ENCODE peak calls at places on chromosomes 3 and 15, in four cellular contexts. One of them, this sample, is unnamed.

GRCh38 chr3:174862101-174862500 is 3.0 kb downstream of the NAALADL2 start:
- DNase-seq in choroid plexus epithelial cell: peak; percentile 41
- DNase-seq in CD8-positive, alpha-beta memory T cell: no peak
- DNase-seq in OCI-LY7: no peak
- DNase-seq in this sample: no peak

GRCh38 chr3:138180375-138181029 is 5.8 kb upstream of the DBR1 start:
- DNase-seq in OCI-LY7: peak; percentile 59
- DNase-seq in CD8-positive, alpha-beta memory T cell: peak; percentile 54
- DNase-seq in choroid plexus epithelial cell: peak; percentile 82
- DNase-seq in this sample: peak; percentile 54

GRCh38 chr15:53558384-53558783 is 201.1 kb downstream of the WDR72 start:
- DNase-seq in OCI-LY7: no peak
- DNase-seq in CD8-positive, alpha-beta memory T cell: no peak
- DNase-seq in choroid plexus epithelial cell: no peak
- DNase-seq in this sample: no peak

GRCh38 chr15:54481819-54482218 is 503.6 kb downstream of the UNC13C start:
- DNase-seq in OCI-LY7: no peak
- DNase-seq in choroid plexus epithelial cell: no peak
- DNase-seq in CD8-positive, alpha-beta memory T cell: no peak
- DNase-seq in this sample: no peak

GRCh38 chr3:131705558-131706051 is 202.8 kb upstream of the MRPL3 start:
- DNase-seq in CD8-positive, alpha-beta memory T cell: no peak
- DNase-seq in OCI-LY7: no peak
- DNase-seq in choroid plexus epithelial cell: peak; percentile 7
- DNase-seq in this sample: no peak

GRCh38 chr3:71372369-71372768 is 211.2 kb downstream of the FOXP1 start:
- DNase-seq in OCI-LY7: no peak
- DNase-seq in choroid plexus epithelial cell: no peak
- DNase-seq in CD8-positive, alpha-beta memory T cell: no peak
- DNase-seq in this sample: no peak

GRCh38 chr3:89268059-89268458 is 160.6 kb downstream of the EPHA3 start:
- DNase-seq in CD8-positive, alpha-beta memory T cell: no peak
- DNase-seq in OCI-LY7: no peak
- DNase-seq in choroid plexus epithelial cell: no peak
- DNase-seq in this sample: no peak

GRCh38 chr15:71232411-71232810 is 117.1 kb downstream of the THSD4 start:
- DNase-seq in CD8-positive, alpha-beta memory T cell: no peak
- DNase-seq in OCI-LY7: no peak
- DNase-seq in choroid plexus epithelial cell: no peak
- DNase-seq in this sample: no peak

GRCh38 chr3:85360742-85361387 is 402.1 kb downstream of the CADM2 start:
- DNase-seq in CD8-positive, alpha-beta memory T cell: no peak
- DNase-seq in OCI-LY7: peak; percentile 13
- DNase-seq in choroid plexus epithelial cell: peak; percentile 77
- DNase-seq in this sample: peak; percentile 45

GRCh38 chr15:76363251-76363650 is 26.7 kb downstream of the ISL2 start:
- DNase-seq in OCI-LY7: no peak
- DNase-seq in choroid plexus epithelial cell: no peak
- DNase-seq in CD8-positive, alpha-beta memory T cell: no peak
- DNase-seq in this sample: no peak

GRCh38 chr3:134761213-134761612 is 33.8 kb upstream of the EPHB1 start:
- DNase-seq in OCI-LY7: no peak
- DNase-seq in CD8-positive, alpha-beta memory T cell: no peak
- DNase-seq in choroid plexus epithelial cell: no peak
- DNase-seq in this sample: no peak

GRCh38 chr3:38347421-38348200 is 1.0 kb downstream of the XYLB start:
- DNase-seq in choroid plexus epithelial cell: no peak
- DNase-seq in OCI-LY7: no peak
- DNase-seq in CD8-positive, alpha-beta memory T cell: no peak
- DNase-seq in this sample: no peak
- H3K4me3 ChIP-seq in choroid plexus epithelial cell: peak overlapping the region; percentile 96
- H3K4me3 ChIP-seq in OCI-LY7: peak overlapping the region; percentile 70
- H3K4me3 ChIP-seq in CD8-positive, alpha-beta memory T cell: peak overlapping the region; percentile 15
- H3K4me3 ChIP-seq in this sample: peak overlapping the region; percentile 74

GRCh38 chr3:39404943-39405686 is 1.4 kb upstream of the RPSA start:
- DNase-seq in CD8-positive, alpha-beta memory T cell: no peak
- DNase-seq in OCI-LY7: no peak
- DNase-seq in choroid plexus epithelial cell: no peak
- DNase-seq in this sample: no peak
- H3K4me3 ChIP-seq in CD8-positive, alpha-beta memory T cell: no peak overlapping the region
- H3K4me3 ChIP-seq in OCI-LY7: no peak overlapping the region
- H3K4me3 ChIP-seq in choroid plexus epithelial cell: no peak overlapping the region
- H3K4me3 ChIP-seq in this sample: peak overlapping the region; percentile 79

GRCh38 chr3:10396931-10397330 is 76.0 kb upstream of the SEC13 start:
- DNase-seq in CD8-positive, alpha-beta memory T cell: no peak
- DNase-seq in OCI-LY7: no peak
- DNase-seq in choroid plexus epithelial cell: no peak
- DNase-seq in this sample: no peak
- H3K4me3 ChIP-seq in CD8-positive, alpha-beta memory T cell: no peak overlapping the region
- H3K4me3 ChIP-seq in OCI-LY7: peak overlapping the region; percentile 43
- H3K4me3 ChIP-seq in choroid plexus epithelial cell: no peak overlapping the region
- H3K4me3 ChIP-seq in this sample: no peak overlapping the region

DNA sequence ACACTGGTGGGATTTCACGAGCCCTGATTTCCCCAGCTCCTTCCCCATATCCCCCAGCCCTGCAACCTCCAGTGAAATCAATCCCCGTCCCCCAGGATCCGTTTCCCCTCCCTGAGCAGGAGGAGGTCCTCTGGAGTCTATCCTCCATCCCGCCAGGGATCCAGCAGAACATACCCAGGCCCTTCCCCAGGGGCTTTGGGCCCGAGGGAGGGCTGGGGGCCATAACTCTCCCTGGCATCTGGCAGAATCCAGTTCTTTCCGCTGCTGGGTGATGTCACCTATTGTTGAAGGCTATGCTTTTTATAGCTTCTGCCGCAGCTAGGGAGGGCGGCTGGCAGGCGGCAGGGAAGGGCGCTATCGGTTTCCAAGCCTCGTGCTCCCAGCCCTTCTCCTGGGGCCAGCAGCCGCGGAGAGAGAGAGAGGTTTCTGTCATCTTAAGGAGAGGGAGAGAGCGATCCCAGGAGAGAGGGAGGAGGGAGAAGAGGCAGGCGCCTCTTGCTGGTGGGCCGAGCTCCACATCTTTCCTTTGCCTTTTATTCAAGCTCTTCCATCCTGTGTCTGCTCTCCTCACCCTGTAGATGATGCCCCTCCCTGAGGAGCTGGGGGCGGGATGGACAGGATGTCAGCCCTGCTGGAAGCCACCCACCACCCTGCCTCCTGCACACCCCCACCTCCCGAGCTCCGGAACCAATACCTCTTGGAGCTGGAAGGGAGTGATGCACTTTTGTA is 120.1 kb downstream of the ANP32A start:
- DNase-seq in choroid plexus epithelial cell: peak; percentile 66
- DNase-seq in OCI-LY7: no peak
- DNase-seq in CD8-positive, alpha-beta memory T cell: no peak
- DNase-seq in this sample: no peak
- H3K4me3 ChIP-seq in choroid plexus epithelial cell: no peak overlapping the region
- H3K4me3 ChIP-seq in OCI-LY7: no peak overlapping the region
- H3K4me3 ChIP-seq in CD8-positive, alpha-beta memory T cell: no peak overlapping the region
- H3K4me3 ChIP-seq in this sample: no peak overlapping the region

GRCh38 chr3:13416002-13416793 is 3.9 kb downstream of the NUP210 start:
- DNase-seq in CD8-positive, alpha-beta memory T cell: no peak
- DNase-seq in choroid plexus epithelial cell: no peak
- DNase-seq in OCI-LY7: peak; percentile 45
- DNase-seq in this sample: no peak

GRCh38 chr3:13411186-13411860 is 8.8 kb downstream of the NUP210 start:
- DNase-seq in choroid plexus epithelial cell: no peak
- DNase-seq in OCI-LY7: no peak
- DNase-seq in CD8-positive, alpha-beta memory T cell: no peak
- DNase-seq in this sample: no peak

GRCh38 chr3:13408890-13409289 is 11.2 kb downstream of the NUP210 start:
- DNase-seq in CD8-positive, alpha-beta memory T cell: peak; percentile 19
- DNase-seq in OCI-LY7: no peak
- DNase-seq in choroid plexus epithelial cell: no peak
- DNase-seq in this sample: no peak

GRCh38 chr3:13415236-13416001 is 4.7 kb downstream of the NUP210 start:
- DNase-seq in CD8-positive, alpha-beta memory T cell: no peak
- DNase-seq in choroid plexus epithelial cell: no peak
- DNase-seq in OCI-LY7: peak; percentile 31
- DNase-seq in this sample: no peak

GRCh38 chr3:13414040-13414729 is 5.9 kb downstream of the NUP210 start:
- DNase-seq in CD8-positive, alpha-beta memory T cell: peak; percentile 86
- DNase-seq in choroid plexus epithelial cell: no peak
- DNase-seq in OCI-LY7: peak; percentile 90
- DNase-seq in this sample: peak; percentile 66
- H3K4me3 ChIP-seq in CD8-positive, alpha-beta memory T cell: peak overlapping the region; percentile 55
- H3K4me3 ChIP-seq in choroid plexus epithelial cell: no peak overlapping the region
- H3K4me3 ChIP-seq in OCI-LY7: peak overlapping the region; percentile 98
- H3K4me3 ChIP-seq in this sample: peak overlapping the region; percentile 48

DNA sequence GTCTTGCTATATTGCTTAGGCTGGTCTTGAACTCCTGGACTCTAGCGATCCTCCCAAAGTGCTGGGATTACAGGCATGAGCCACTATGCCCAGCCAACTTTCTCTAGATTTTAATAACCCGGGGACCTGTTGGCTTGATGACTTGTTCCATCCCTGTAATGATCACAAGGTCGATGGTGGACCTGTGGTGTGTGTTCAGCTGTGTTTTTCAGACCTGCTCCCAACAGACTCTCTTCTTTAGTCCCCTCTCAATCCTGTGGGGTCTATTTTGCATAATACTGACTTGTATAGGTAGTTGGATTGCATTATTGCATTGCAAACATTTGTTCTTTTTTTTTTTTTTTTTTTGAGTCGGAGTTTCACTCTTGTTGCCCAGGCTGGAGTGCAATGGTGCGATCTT is 1.9 kb downstream of the MAP2K1 start:
- DNase-seq in choroid plexus epithelial cell: no peak
- DNase-seq in CD8-positive, alpha-beta memory T cell: no peak
- DNase-seq in OCI-LY7: peak; percentile 39
- DNase-seq in this sample: no peak
- H3K4me3 ChIP-seq in choroid plexus epithelial cell: no peak overlapping the region
- H3K4me3 ChIP-seq in CD8-positive, alpha-beta memory T cell: no peak overlapping the region
- H3K4me3 ChIP-seq in OCI-LY7: peak overlapping the region; percentile 83
- H3K4me3 ChIP-seq in this sample: no peak overlapping the region

GRCh38 chr3:1446531-1446930 is 353.7 kb downstream of the CNTN6 start:
- DNase-seq in OCI-LY7: no peak
- DNase-seq in choroid plexus epithelial cell: no peak
- DNase-seq in CD8-positive, alpha-beta memory T cell: no peak
- DNase-seq in this sample: no peak

GRCh38 chr3:1444196-1444595 is 351.4 kb downstream of the CNTN6 start:
- DNase-seq in OCI-LY7: no peak
- DNase-seq in choroid plexus epithelial cell: no peak
- DNase-seq in CD8-positive, alpha-beta memory T cell: no peak
- DNase-seq in this sample: no peak

DNA sequence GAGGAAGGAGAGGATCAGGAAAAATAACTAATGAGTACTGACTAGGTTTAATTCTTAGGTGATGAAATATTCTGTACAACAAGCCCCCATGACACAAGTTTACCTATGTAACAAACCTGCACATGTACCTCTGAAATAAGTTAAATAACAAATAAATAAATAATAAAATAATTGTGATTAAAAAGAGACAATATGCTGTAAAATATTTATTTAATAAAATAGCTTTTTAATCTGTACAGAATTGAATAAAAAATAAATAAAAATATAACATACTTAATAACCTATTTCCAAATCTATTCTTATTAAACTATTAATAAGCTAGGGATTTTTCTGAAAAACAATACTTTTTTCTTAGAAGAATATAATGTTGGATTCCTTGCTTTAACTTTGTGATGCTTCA is 355.6 kb downstream of the CNTN6 start:
- DNase-seq in choroid plexus epithelial cell: no peak
- DNase-seq in CD8-positive, alpha-beta memory T cell: no peak
- DNase-seq in OCI-LY7: no peak
- DNase-seq in this sample: no peak
- H3K4me3 ChIP-seq in choroid plexus epithelial cell: no peak overlapping the region
- H3K4me3 ChIP-seq in CD8-positive, alpha-beta memory T cell: no peak overlapping the region
- H3K4me3 ChIP-seq in OCI-LY7: no peak overlapping the region
- H3K4me3 ChIP-seq in this sample: no peak overlapping the region

GRCh38 chr15:48592221-48592731 is 53.2 kb downstream of the FBN1 start:
- DNase-seq in OCI-LY7: no peak
- DNase-seq in choroid plexus epithelial cell: peak; percentile 99
- DNase-seq in CD8-positive, alpha-beta memory T cell: no peak
- DNase-seq in this sample: peak; percentile 63

GRCh38 chr15:48596841-48597240 is 48.7 kb downstream of the FBN1 start:
- DNase-seq in choroid plexus epithelial cell: no peak
- DNase-seq in CD8-positive, alpha-beta memory T cell: no peak
- DNase-seq in OCI-LY7: no peak
- DNase-seq in this sample: no peak

GRCh38 chr15:48592929-48593328 is 52.6 kb downstream of the FBN1 start:
- DNase-seq in CD8-positive, alpha-beta memory T cell: no peak
- DNase-seq in OCI-LY7: no peak
- DNase-seq in choroid plexus epithelial cell: no peak
- DNase-seq in this sample: no peak

GRCh38 chr15:48595988-48596387 is 49.5 kb downstream of the FBN1 start:
- DNase-seq in choroid plexus epithelial cell: no peak
- DNase-seq in OCI-LY7: no peak
- DNase-seq in CD8-positive, alpha-beta memory T cell: no peak
- DNase-seq in this sample: no peak

GRCh38 chr15:48596415-48596814 is 49.1 kb downstream of the FBN1 start:
- DNase-seq in OCI-LY7: no peak
- DNase-seq in CD8-positive, alpha-beta memory T cell: no peak
- DNase-seq in choroid plexus epithelial cell: no peak
- DNase-seq in this sample: no peak
- H3K4me3 ChIP-seq in OCI-LY7: no peak overlapping the region
- H3K4me3 ChIP-seq in CD8-positive, alpha-beta memory T cell: no peak overlapping the region
- H3K4me3 ChIP-seq in choroid plexus epithelial cell: no peak overlapping the region
- H3K4me3 ChIP-seq in this sample: no peak overlapping the region

GRCh38 chr3:197547206-197547605 is 8.6 kb downstream of the BDH1 start:
- DNase-seq in OCI-LY7: no peak
- DNase-seq in CD8-positive, alpha-beta memory T cell: no peak
- DNase-seq in choroid plexus epithelial cell: no peak
- DNase-seq in this sample: no peak

GRCh38 chr3:197549261-197549885 is 6.4 kb downstream of the BDH1 start:
- DNase-seq in choroid plexus epithelial cell: peak; percentile 48
- DNase-seq in CD8-positive, alpha-beta memory T cell: no peak
- DNase-seq in OCI-LY7: no peak
- DNase-seq in this sample: no peak

GRCh38 chr3:197547618-197548017 is 8.2 kb downstream of the BDH1 start:
- DNase-seq in CD8-positive, alpha-beta memory T cell: no peak
- DNase-seq in choroid plexus epithelial cell: no peak
- DNase-seq in OCI-LY7: no peak
- DNase-seq in this sample: no peak

GRCh38 chr3:197552198-197552597 is 3.6 kb downstream of the BDH1 start:
- DNase-seq in choroid plexus epithelial cell: no peak
- DNase-seq in CD8-positive, alpha-beta memory T cell: no peak
- DNase-seq in OCI-LY7: no peak
- DNase-seq in this sample: no peak

DNA sequence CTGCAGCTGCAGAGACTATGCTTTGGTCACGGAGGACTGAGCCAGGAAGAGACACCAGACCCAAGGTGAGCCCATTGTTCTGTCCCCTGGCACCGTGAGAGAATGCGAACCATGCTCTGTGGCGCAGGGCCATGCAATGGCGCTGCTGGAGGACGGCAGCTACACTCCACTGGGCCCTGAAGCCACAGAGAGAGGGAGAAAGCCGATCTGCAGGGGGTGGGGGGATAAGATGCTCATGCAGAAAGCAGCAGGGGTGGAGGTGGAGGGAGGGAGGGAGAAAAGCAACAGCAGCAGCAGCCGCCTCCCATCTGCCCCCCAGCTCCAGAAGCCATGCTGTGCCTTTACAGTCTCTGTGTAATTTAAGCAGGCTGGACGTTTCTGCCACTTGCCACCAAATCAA is 5.3 kb downstream of the BDH1 start:
- DNase-seq in CD8-positive, alpha-beta memory T cell: no peak
- DNase-seq in OCI-LY7: no peak
- DNase-seq in choroid plexus epithelial cell: no peak
- DNase-seq in this sample: no peak
- H3K4me3 ChIP-seq in CD8-positive, alpha-beta memory T cell: no peak overlapping the region
- H3K4me3 ChIP-seq in OCI-LY7: no peak overlapping the region
- H3K4me3 ChIP-seq in choroid plexus epithelial cell: no peak overlapping the region
- H3K4me3 ChIP-seq in this sample: no peak overlapping the region